ENCODE peak calls at places on chromosomes 12 and 14, in five cellular contexts. One of them, this sample, is unnamed.

GRCh38 chr14:61565181-61565580 is 130.1 kb upstream of the HIF1A start:
- DNase-seq in astrocyte of the cerebellum: no peak
- DNase-seq in tibial artery: no peak
- DNase-seq in OCI-LY7: no peak
- DNase-seq in AG09309: no peak
- DNase-seq in this sample: no peak

GRCh38 chr12:8890313-8891084 is 23.8 kb upstream of the PHC1 start:
- DNase-seq in astrocyte of the cerebellum: peak; percentile 22
- DNase-seq in tibial artery: peak; percentile 42
- DNase-seq in OCI-LY7: peak; percentile 64
- DNase-seq in AG09309: no peak
- DNase-seq in this sample: peak; percentile 67

GRCh38 chr12:46585854-46586621 is 213.5 kb upstream of the SLC38A2 start:
- DNase-seq in astrocyte of the cerebellum: peak; percentile 16
- DNase-seq in tibial artery: no peak
- DNase-seq in OCI-LY7: peak; percentile 4
- DNase-seq in AG09309: no peak
- DNase-seq in this sample: peak; percentile 71

GRCh38 chr12:109460538-109460937 is 16.6 kb downstream of the KCTD10 start:
- DNase-seq in astrocyte of the cerebellum: no peak
- DNase-seq in tibial artery: no peak
- DNase-seq in OCI-LY7: no peak
- DNase-seq in AG09309: no peak
- DNase-seq in this sample: no peak

GRCh38 chr12:15996948-15997347 is 85.8 kb downstream of the DERA start:
- DNase-seq in astrocyte of the cerebellum: no peak
- DNase-seq in tibial artery: no peak
- DNase-seq in OCI-LY7: no peak
- DNase-seq in AG09309: no peak
- DNase-seq in this sample: no peak

GRCh38 chr14:76986261-76986565 is 42.3 kb downstream of the IRF2BPL start:
- DNase-seq in astrocyte of the cerebellum: no peak
- DNase-seq in tibial artery: no peak
- DNase-seq in OCI-LY7: no peak
- DNase-seq in AG09309: no peak
- DNase-seq in this sample: no peak

GRCh38 chr14:58272589-58273372 is 25.6 kb upstream of the ARID4A start:
- DNase-seq in astrocyte of the cerebellum: peak; percentile 34
- DNase-seq in tibial artery: no peak
- DNase-seq in OCI-LY7: peak; percentile 13
- DNase-seq in AG09309: no peak
- DNase-seq in this sample: peak; percentile 9

GRCh38 chr14:76773188-76773885 is 12.1 kb downstream of the VASH1 start:
- DNase-seq in astrocyte of the cerebellum: peak; percentile 36
- DNase-seq in tibial artery: peak; percentile 94
- DNase-seq in OCI-LY7: no peak
- DNase-seq in AG09309: peak; percentile 37
- DNase-seq in this sample: no peak

GRCh38 chr14:92600318-92601053 is 86.9 kb downstream of the RIN3 start:
- DNase-seq in astrocyte of the cerebellum: no peak
- DNase-seq in tibial artery: no peak
- DNase-seq in OCI-LY7: no peak
- DNase-seq in AG09309: peak; percentile 77
- DNase-seq in this sample: peak; percentile 38

GRCh38 chr12:33440477-33440876 is 858 bp upstream of the SYT10 start:
- DNase-seq in astrocyte of the cerebellum: no peak
- DNase-seq in tibial artery: no peak
- DNase-seq in OCI-LY7: no peak
- DNase-seq in AG09309: no peak
- DNase-seq in this sample: no peak

GRCh38 chr12:33439587-33440011 is at the start of gene SYT10:
- DNase-seq in astrocyte of the cerebellum: no peak
- DNase-seq in tibial artery: no peak
- DNase-seq in OCI-LY7: no peak
- DNase-seq in AG09309: no peak
- DNase-seq in this sample: no peak

GRCh38 chr12:33438890-33439586 is 581 bp downstream of the SYT10 start:
- DNase-seq in astrocyte of the cerebellum: no peak
- DNase-seq in tibial artery: no peak
- DNase-seq in OCI-LY7: no peak
- DNase-seq in AG09309: no peak
- DNase-seq in this sample: no peak

GRCh38 chr12:33437598-33437997 is 2.0 kb downstream of the SYT10 start:
- DNase-seq in astrocyte of the cerebellum: no peak
- DNase-seq in tibial artery: no peak
- DNase-seq in OCI-LY7: no peak
- DNase-seq in AG09309: no peak
- DNase-seq in this sample: no peak

GRCh38 chr12:33438025-33438772 is 1.4 kb downstream of the SYT10 start:
- DNase-seq in astrocyte of the cerebellum: no peak
- DNase-seq in tibial artery: no peak
- DNase-seq in OCI-LY7: no peak
- DNase-seq in AG09309: no peak
- DNase-seq in this sample: no peak
- TF ChIP-seq CTCF in astrocyte of the cerebellum: no peak
- TF ChIP-seq CTCF in tibial artery: no peak
- TF ChIP-seq CTCF in OCI-LY7: no peak
- TF ChIP-seq CTCF in AG09309: no peak
- TF ChIP-seq CTCF in this sample: no peak

DNA sequence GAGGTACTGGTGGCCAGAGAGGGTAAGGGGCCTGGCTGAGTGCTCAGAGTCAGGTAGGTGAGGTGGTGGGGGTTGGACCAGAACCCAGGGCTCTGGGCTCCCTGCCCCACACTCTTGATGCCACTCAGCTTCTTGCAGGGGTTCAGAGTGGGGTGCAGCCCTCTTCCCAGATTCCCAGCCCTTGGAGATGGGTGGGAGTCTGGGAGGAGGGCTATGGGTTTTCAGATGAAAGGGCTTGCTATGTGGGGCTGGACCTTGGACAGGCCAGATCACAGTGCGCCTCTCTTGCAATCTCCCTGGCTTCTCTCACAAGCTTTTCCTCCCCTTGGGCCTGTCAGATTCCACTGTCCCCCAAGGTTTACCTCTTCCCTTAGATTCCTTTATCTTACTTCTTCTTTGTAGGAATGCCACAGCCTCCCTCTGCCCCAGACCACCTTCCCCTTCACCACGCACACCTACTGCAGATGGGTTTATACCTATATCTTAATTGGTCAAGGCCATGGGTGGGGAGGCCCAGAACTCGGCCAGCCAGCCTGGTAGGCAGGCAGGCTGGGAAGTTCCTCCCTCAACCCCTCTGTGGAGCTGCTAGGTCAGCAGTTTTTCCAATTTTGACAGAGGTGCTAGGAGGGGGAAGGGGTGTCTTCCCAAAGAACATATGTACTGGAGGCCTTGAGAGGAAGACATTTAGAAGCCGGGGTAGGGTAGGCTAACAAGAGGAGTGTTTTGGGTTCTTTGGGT is 1.3 kb downstream of the NYNRIN start:
- DNase-seq in astrocyte of the cerebellum: no peak
- DNase-seq in tibial artery: peak; percentile 39
- DNase-seq in OCI-LY7: no peak
- DNase-seq in AG09309: no peak
- DNase-seq in this sample: no peak
- H3K4me3 ChIP-seq in astrocyte of the cerebellum: peak overlapping the region; percentile 57
- H3K4me3 ChIP-seq in tibial artery: peak overlapping the region; percentile 75
- H3K4me3 ChIP-seq in OCI-LY7: no peak overlapping the region
- H3K4me3 ChIP-seq in AG09309: no peak overlapping the region
- H3K4me3 ChIP-seq in this sample: no peak overlapping the region

GRCh38 chr12:76878045-76878898 is 547 bp downstream of the CSRP2 start:
- DNase-seq in astrocyte of the cerebellum: no peak
- DNase-seq in tibial artery: no peak
- DNase-seq in OCI-LY7: peak; percentile 59
- DNase-seq in AG09309: no peak
- DNase-seq in this sample: peak; percentile 22
- TF ChIP-seq CTCF in astrocyte of the cerebellum: peak; percentile 19
- TF ChIP-seq CTCF in tibial artery: no peak
- TF ChIP-seq CTCF in OCI-LY7: peak; percentile 62
- TF ChIP-seq CTCF in AG09309: peak; percentile 23
- TF ChIP-seq CTCF in this sample: peak; percentile 20

GRCh38 chr12:59077153-59077930 is 157.0 kb upstream of the LRIG3 start:
- DNase-seq in astrocyte of the cerebellum: no peak
- DNase-seq in tibial artery: no peak
- DNase-seq in OCI-LY7: no peak
- DNase-seq in AG09309: no peak
- DNase-seq in this sample: no peak
- H3K4me3 ChIP-seq in astrocyte of the cerebellum: no peak overlapping the region
- H3K4me3 ChIP-seq in tibial artery: no peak overlapping the region
- H3K4me3 ChIP-seq in OCI-LY7: no peak overlapping the region
- H3K4me3 ChIP-seq in AG09309: no peak overlapping the region
- H3K4me3 ChIP-seq in this sample: no peak overlapping the region

DNA sequence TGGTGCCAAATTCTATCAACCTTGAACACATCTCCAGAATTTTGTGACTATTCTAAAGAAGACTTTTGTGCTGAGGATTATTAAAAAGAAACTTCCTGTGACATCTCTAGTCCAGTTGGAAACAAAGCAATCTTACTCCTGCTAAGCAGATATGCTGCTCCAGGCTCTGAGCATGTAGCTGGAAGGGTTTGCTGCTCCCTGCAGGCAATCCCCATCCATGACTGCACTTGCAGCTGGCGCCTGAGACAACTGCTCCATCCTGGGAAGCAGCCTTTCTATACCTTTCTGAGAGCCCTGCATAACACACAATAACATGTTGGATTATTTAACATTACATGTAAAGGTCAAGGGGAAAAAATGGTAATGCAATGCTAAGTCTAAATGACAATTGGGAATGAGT is 105.1 kb downstream of the NDUFA12 start:
- DNase-seq in astrocyte of the cerebellum: no peak
- DNase-seq in tibial artery: no peak
- DNase-seq in OCI-LY7: no peak
- DNase-seq in AG09309: no peak
- DNase-seq in this sample: peak; percentile 14
- TF ChIP-seq CTCF in astrocyte of the cerebellum: peak; percentile 42
- TF ChIP-seq CTCF in tibial artery: no peak
- TF ChIP-seq CTCF in OCI-LY7: peak; percentile 45
- TF ChIP-seq CTCF in AG09309: peak; percentile 26
- TF ChIP-seq CTCF in this sample: peak; percentile 24

GRCh38 chr12:120689397-120690082 is 2.6 kb downstream of the MLEC start:
- DNase-seq in astrocyte of the cerebellum: no peak
- DNase-seq in tibial artery: no peak
- DNase-seq in OCI-LY7: no peak
- DNase-seq in AG09309: no peak
- DNase-seq in this sample: no peak
- H3K4me3 ChIP-seq in astrocyte of the cerebellum: peak overlapping the region; percentile 80
- H3K4me3 ChIP-seq in tibial artery: peak overlapping the region; percentile 87
- H3K4me3 ChIP-seq in OCI-LY7: peak overlapping the region; percentile 91
- H3K4me3 ChIP-seq in AG09309: no peak overlapping the region
- H3K4me3 ChIP-seq in this sample: peak overlapping the region; percentile 90

GRCh38 chr12:54689984-54690383 is 41.8 kb upstream of the DCD start:
- DNase-seq in astrocyte of the cerebellum: no peak
- DNase-seq in tibial artery: no peak
- DNase-seq in OCI-LY7: no peak
- DNase-seq in AG09309: no peak
- DNase-seq in this sample: no peak
- TF ChIP-seq CTCF in astrocyte of the cerebellum: peak; percentile 17
- TF ChIP-seq CTCF in tibial artery: no peak
- TF ChIP-seq CTCF in OCI-LY7: peak; percentile 50
- TF ChIP-seq CTCF in AG09309: no peak
- TF ChIP-seq CTCF in this sample: peak; percentile 15

DNA sequence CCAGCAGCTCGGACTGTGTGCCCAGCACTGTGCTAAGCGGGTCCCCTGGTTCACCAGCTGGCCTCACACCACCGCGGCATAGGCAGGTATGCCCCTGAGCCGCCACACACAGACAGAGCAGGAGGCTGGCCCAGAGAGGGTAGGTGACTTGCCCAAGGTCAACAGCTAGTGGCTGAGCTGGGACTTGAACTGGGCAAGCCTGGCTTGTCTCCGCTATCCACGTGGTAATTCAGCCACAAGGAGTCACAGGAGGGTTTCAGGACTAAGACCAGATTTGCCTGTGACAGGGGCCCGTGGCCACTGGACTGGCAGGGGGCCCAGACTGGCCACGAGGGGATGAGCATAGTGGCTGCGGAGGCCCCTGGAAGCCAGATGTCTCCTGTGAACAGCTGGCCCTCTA is 47.7 kb downstream of the NCOR2 start:
- DNase-seq in astrocyte of the cerebellum: no peak
- DNase-seq in tibial artery: no peak
- DNase-seq in OCI-LY7: no peak
- DNase-seq in AG09309: no peak
- DNase-seq in this sample: no peak
- H3K4me3 ChIP-seq in astrocyte of the cerebellum: no peak overlapping the region
- H3K4me3 ChIP-seq in tibial artery: no peak overlapping the region
- H3K4me3 ChIP-seq in OCI-LY7: no peak overlapping the region
- H3K4me3 ChIP-seq in AG09309: no peak overlapping the region
- H3K4me3 ChIP-seq in this sample: no peak overlapping the region

DNA sequence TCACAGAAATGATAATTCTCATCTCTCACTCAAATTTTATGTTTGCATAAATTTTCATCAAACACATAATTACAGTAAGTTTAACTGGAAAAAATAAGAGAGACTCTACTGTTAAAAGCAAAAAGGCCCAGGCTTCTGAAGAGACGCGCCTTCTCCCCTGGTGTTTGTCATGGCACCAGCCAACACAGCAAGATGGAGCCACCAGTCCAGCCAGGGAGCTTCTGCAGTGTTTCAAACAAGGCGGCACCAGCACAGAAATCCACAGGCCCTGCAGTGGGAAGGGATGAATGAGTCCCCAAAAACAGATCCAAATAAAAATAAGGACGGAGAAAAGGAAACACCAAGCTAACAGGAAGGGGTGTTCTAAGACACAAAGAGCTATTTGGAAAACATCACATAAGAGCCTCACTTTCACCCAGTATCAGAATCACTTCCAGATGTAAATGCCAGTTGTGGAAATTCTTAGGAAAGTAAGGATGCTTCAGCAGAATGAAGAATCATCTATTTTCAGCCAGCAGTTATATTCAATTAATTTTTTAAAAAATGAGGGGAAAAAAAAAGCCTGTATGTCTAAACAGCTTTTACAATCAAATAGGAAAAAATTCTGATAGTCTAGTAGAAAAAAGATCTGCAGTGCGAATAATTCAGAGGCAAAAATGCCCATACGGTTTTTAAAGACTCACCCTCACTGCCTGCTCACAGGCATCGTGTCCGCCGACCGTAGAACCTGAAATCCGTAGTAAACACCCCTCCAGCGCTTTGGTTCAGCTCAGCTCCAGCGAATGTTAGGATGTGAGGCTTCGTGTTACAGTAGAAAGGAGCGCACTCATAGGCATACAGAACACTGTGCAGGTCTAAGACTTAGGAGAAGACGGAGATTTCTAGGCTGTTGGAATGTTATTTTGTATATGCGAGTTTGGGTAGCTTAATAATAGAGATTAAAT is 25.2 kb downstream of the SFSWAP start:
- DNase-seq in astrocyte of the cerebellum: no peak
- DNase-seq in tibial artery: no peak
- DNase-seq in OCI-LY7: no peak
- DNase-seq in AG09309: no peak
- DNase-seq in this sample: no peak
- TF ChIP-seq CTCF in astrocyte of the cerebellum: no peak
- TF ChIP-seq CTCF in tibial artery: no peak
- TF ChIP-seq CTCF in OCI-LY7: no peak
- TF ChIP-seq CTCF in AG09309: no peak
- TF ChIP-seq CTCF in this sample: no peak

This sample was measured in GM12865.